ENCODE peak calls at places on chromosomes 3 and 15, in seven cellular contexts. S, K, H, O, E, W and Q are unnamed samples.

GRCh38 chr3:12154151-12154550 is 4.6 kb downstream of the TIMP4 start:
- DNase-seq in S (no peak), K (no peak), H (no peak), O (no peak), E (no peak), W (no peak), Q (no peak)

GRCh38 chr3:126852536-126852935 is 130.4 kb upstream of the PLXNA1 start:
- DNase-seq in S (no peak), K (no peak), H (no peak), O (no peak), E (no peak), W (no peak), Q (no peak)

GRCh38 chr15:77060560-77060959 is 10.3 kb downstream of the TSPAN3 start:
- DNase-seq in S (no peak), K (no peak), H (peak), O (no peak), E (no peak), W (no peak), Q (no peak)

GRCh38 chr3:185473290-185473815 is 25.5 kb downstream of the TMEM41A start:
- DNase-seq in S (no peak), K (no peak), H (no peak), O (no peak), E (no peak), W (no peak), Q (no peak)

GRCh38 chr3:102529452-102529851 is 94.6 kb downstream of the ZPLD1 start:
- DNase-seq in S (no peak), K (no peak), H (no peak), O (no peak), E (no peak), W (no peak), Q (no peak)

GRCh38 chr15:65423977-65424679 is 1.4 kb upstream of the IGDCC4 start:
- DNase-seq in S (no peak), K (no peak), H (no peak), O (no peak), E (no peak), W (no peak), Q (no peak)

GRCh38 chr15:68316061-68316804 is 38.7 kb downstream of the FEM1B start:
- DNase-seq in S (no peak), K (no peak), H (no peak), O (no peak), E (no peak), W (no peak), Q (no peak)

GRCh38 chr3:49662021-49662420 is 12.1 kb upstream of the APEH start:
- DNase-seq in S (no peak), K (no peak), H (no peak), O (no peak), E (no peak), W (no peak), Q (no peak)

GRCh38 chr15:71051539-71051938 is 63.7 kb upstream of the THSD4 start:
- DNase-seq in S (no peak), K (no peak), H (peak), O (no peak), E (peak), W (no peak), Q (no peak)

GRCh38 chr15:68418611-68419161 is 13.3 kb downstream of the ITGA11 start:
- DNase-seq in S (no peak), K (no peak), H (peak), O (no peak), E (peak), W (no peak), Q (no peak)

GRCh38 chr15:67101981-67102929 is 36.9 kb downstream of the SMAD3 start:
- DNase-seq in S (peak), K (no peak), H (peak), O (no peak), E (no peak), W (no peak), Q (no peak)

GRCh38 chr3:16816048-16816780 is 68.5 kb upstream of the PLCL2 start:
- DNase-seq in S (no peak), K (no peak), H (no peak), O (no peak), E (no peak), W (no peak), Q (no peak)

GRCh38 chr3:126351771-126352475 is 5.3 kb downstream of the KLF15 start:
- DNase-seq in S (no peak), K (no peak), H (no peak), O (no peak), E (peak), W (no peak), Q (no peak)

GRCh38 chr3:159779883-159780282 is 208.8 kb upstream of the IL12A start:
- DNase-seq in S (no peak), K (no peak), H (no peak), O (no peak), E (no peak), W (no peak), Q (no peak)

GRCh38 chr3:2921903-2922302 is 188.3 kb downstream of the IL5RA start:
- DNase-seq in S (no peak), K (no peak), H (no peak), O (no peak), E (no peak), W (no peak), Q (no peak)

GRCh38 chr3:143972155-143972494 is 502 bp downstream of the DIPK2A start:
- DNase-seq in S (no peak), K (no peak), H (no peak), O (no peak), E (no peak), W (no peak), Q (peak)

GRCh38 chr3:15875016-15875689 is 77.4 kb upstream of the ANKRD28 start:
- DNase-seq in S (no peak), K (no peak), H (peak), O (no peak), E (no peak), W (no peak), Q (no peak)

GRCh38 chr3:65785065-65785645 is 253.6 kb downstream of the MAGI1 start:
- DNase-seq in S (no peak), K (no peak), H (peak), O (no peak), E (no peak), W (no peak), Q (no peak)

GRCh38 chr3:180870008-180870733 is 42.3 kb upstream of the FXR1 start:
- DNase-seq in S (no peak), K (no peak), H (no peak), O (no peak), E (peak), W (no peak), Q (no peak)

GRCh38 chr15:53448215-53449001 is 311.1 kb downstream of the WDR72 start:
- DNase-seq in S (no peak), K (no peak), H (no peak), O (no peak), E (no peak), W (no peak), Q (no peak)

GRCh38 chr15:40891810-40892448 is 2.3 kb upstream of the VPS18 start:
- DNase-seq in S (no peak), K (no peak), H (peak), O (no peak), E (no peak), W (no peak), Q (no peak)

GRCh38 chr3:83953417-83954089 is 1005.2 kb upstream of the CADM2 start:
- DNase-seq in S (no peak), K (no peak), H (no peak), O (no peak), E (no peak), W (no peak), Q (no peak)

GRCh38 chr3:132726341-132726823 is 4.2 kb upstream of the NPHP3 start:
- DNase-seq in S (no peak), K (no peak), H (no peak), O (peak), E (no peak), W (no peak), Q (no peak)

GRCh38 chr3:37680393-37680792 is 181.3 kb upstream of the CTDSPL start:
- DNase-seq in S (no peak), K (no peak), H (no peak), O (no peak), E (no peak), W (no peak), Q (no peak)

GRCh38 chr3:43998841-43999805 is 242.6 kb upstream of the TOPAZ1 start:
- DNase-seq in S (no peak), K (no peak), H (peak), O (no peak), E (no peak), W (no peak), Q (no peak)